ENCODE peak calls at places on chromosome 7, in four cellular contexts. T is H7, I is HTR-8/SVneo, P is NCI-H2107. F is an unnamed sample.
A peak's percentile ranks its signal among the peaks of the same experiment; 100 is the strongest.

GRCh38 chr7:151853896-151854807 is 22.8 kb downstream of the PRKAG2 start:
- DNase-seq in I (no peak), P (no peak), T (no peak), F (no peak)

GRCh38 chr7:118183254-118183585 is 744 bp upstream of the LSM8 start:
- DNase-seq in P (no peak), T (no peak), I (no peak), F (no peak)

GRCh38 chr7:25382175-25382574 is 153.9 kb upstream of the NPVF start:
- DNase-seq in T (no peak), P (no peak), I (no peak), F (no peak)

GRCh38 chr7:148303295-148304013 is 287.1 kb upstream of the C7orf33 start:
- DNase-seq in P (no peak), I (peak; percentile 40), T (no peak), F (no peak)

GRCh38 chr7:77403957-77404356 is 12.2 kb downstream of the GSAP start:
- DNase-seq in P (no peak), I (no peak), T (no peak), F (no peak)

GRCh38 chr7:23074443-23075244 is 30.9 kb upstream of the KLHL7 start:
- DNase-seq in T (no peak), P (no peak), I (no peak), F (no peak)

GRCh38 chr7:147913239-147913638 is 677.3 kb upstream of the C7orf33 start:
- DNase-seq in I (no peak), T (no peak), P (no peak), F (no peak)

GRCh38 chr7:80498481-80499349 is 13.1 kb downstream of the GNAT3 start:
- DNase-seq in T (no peak), I (no peak), P (no peak), F (no peak)

GRCh38 chr7:100894860-100895700 is 608 bp downstream of the ACHE start:
- DNase-seq in I (no peak), P (no peak), T (peak; percentile 97), F (peak; percentile 13)

GRCh38 chr7:12493407-12493806 is 77.1 kb upstream of the SCIN start:
- DNase-seq in T (no peak), P (no peak), I (no peak), F (no peak)

GRCh38 chr7:95436407-95436806 is 1.6 kb upstream of the PON2 start:
- DNase-seq in P (no peak), I (no peak), T (no peak), F (no peak)

GRCh38 chr7:30433082-30433481 is 45.5 kb downstream of the NOD1 start:
- DNase-seq in P (no peak), T (peak; percentile 68), I (no peak), F (no peak)

GRCh38 chr7:75056476-75056875 is 17.1 kb downstream of the RCC1L start:
- DNase-seq in T (no peak), P (no peak), I (no peak), F (no peak)

GRCh38 chr7:117281562-117281961 is 41.3 kb downstream of the WNT2 start:
- DNase-seq in T (no peak), P (no peak), I (no peak), F (no peak)

GRCh38 chr7:69873512-69873911 is 275.2 kb downstream of the AUTS2 start:
- DNase-seq in P (no peak), T (no peak), I (no peak), F (no peak)

GRCh38 chr7:74134117-74134539 is 40.0 kb upstream of the EIF4H start:
- DNase-seq in T (no peak), I (no peak), P (no peak), F (no peak)

GRCh38 chr7:102320181-102320580 is 33.5 kb downstream of the SH2B2 start:
- DNase-seq in I (no peak), P (no peak), T (no peak), F (no peak)

GRCh38 chr7:81725003-81725402 is 44.8 kb downstream of the HGF start:
- DNase-seq in P (no peak), T (no peak), I (no peak), F (no peak)

GRCh38 chr7:141262101-141262819 is 188.4 kb downstream of the TMEM178B start:
- DNase-seq in P (no peak), I (no peak), T (peak; percentile 29), F (no peak)

GRCh38 chr7:81887691-81888090 is 117.8 kb upstream of the HGF start:
- DNase-seq in I (no peak), T (no peak), P (no peak), F (no peak)

GRCh38 chr7:11221931-11222330 is 248.3 kb downstream of the PHF14 start:
- DNase-seq in I (no peak), P (no peak), T (no peak), F (no peak)

F was measured in C1 segment of cervical spinal cord.